ENCODE peak calls at places on chromosomes 2 and 18, in ten cellular contexts. Y is astrocyte, K is stomach, O is SK-N-SH, N is body of pancreas, I is heart left ventricle, C is neural progenitor cell, V is pancreas, B is kidney, J is prostate gland. R is an unnamed sample.

GRCh38 chr2:85698880-85699254 is 4.7 kb downstream of the GNLY start:
- DNase-seq in N (no peak), J (no peak), O (no peak), B (no peak), K (no peak), Y (no peak), I (no peak), C (no peak), V (no peak), R (no peak)

GRCh38 chr18:59669872-59670657 is 27.2 kb downstream of the CCBE1 start:
- DNase-seq in O (no peak), N (no peak), C (no peak), V (no peak), Y (no peak), B (no peak), J (no peak), K (no peak), I (no peak), R (no peak)

GRCh38 chr2:2702385-2702784 is 371.3 kb upstream of the MYT1L start:
- DNase-seq in C (no peak), K (no peak), J (no peak), O (no peak), V (no peak), I (no peak), Y (no peak), B (no peak), N (no peak), R (no peak)

GRCh38 chr2:220194630-220195029 is 567.2 kb downstream of the SLC4A3 start:
- DNase-seq in O (no peak), N (no peak), J (no peak), I (no peak), C (no peak), Y (peak; percentile 22), V (no peak), B (no peak), K (no peak), R (no peak)

GRCh38 chr2:216648105-216648504 is 14.9 kb downstream of the IGFBP2 start:
- DNase-seq in K (no peak), Y (peak; percentile 73), V (no peak), J (no peak), N (no peak), B (no peak), I (no peak), O (no peak), C (no peak), R (peak; percentile 50)

GRCh38 chr2:188969236-188970032 is 4.7 kb upstream of the COL3A1 start:
- DNase-seq in N (no peak), Y (peak; percentile 88), K (no peak), J (no peak), I (no peak), B (no peak), O (no peak), C (no peak), V (no peak), R (no peak)

GRCh38 chr2:180000434-180000833 is 6.7 kb downstream of the CWC22 start:
- DNase-seq in J (no peak), Y (peak; percentile 25), K (no peak), B (no peak), N (no peak), C (no peak), O (no peak), V (no peak), I (no peak), R (peak; percentile 20)

GRCh38 chr18:69787825-69788547 is 159.7 kb downstream of the CD226 start:
- DNase-seq in O (no peak), V (no peak), B (no peak), N (no peak), Y (peak; percentile 91), J (no peak), K (no peak), C (no peak), I (no peak), R (peak; percentile 86)

GRCh38 chr2:20226152-20226545 is 1.2 kb upstream of the SDC1 start:
- DNase-seq in V (no peak), I (no peak), O (no peak), K (no peak), N (no peak), Y (no peak), C (no peak), J (no peak), B (peak; percentile 46), R (no peak)

GRCh38 chr2:185643434-185643833 is 95.2 kb upstream of the FSIP2 start:
- DNase-seq in O (no peak), B (no peak), K (no peak), N (no peak), J (no peak), Y (peak; percentile 0), V (no peak), C (no peak), I (no peak), R (peak; percentile 3)

GRCh38 chr2:196159223-196159892 is 12.0 kb downstream of the STK17B start:
- DNase-seq in N (no peak), C (no peak), Y (no peak), V (no peak), K (no peak), I (no peak), B (no peak), J (no peak), O (no peak), R (no peak)

GRCh38 chr18:45626330-45627203 is 11.3 kb downstream of the SLC14A2 start:
- DNase-seq in I (no peak), K (no peak), N (no peak), C (peak; percentile 90), J (no peak), B (no peak), Y (peak; percentile 61), O (no peak), V (no peak), R (peak; percentile 71)

GRCh38 chr18:25164837-25165791 is 186.9 kb downstream of the ZNF521 start:
- DNase-seq in B (no peak), O (no peak), N (no peak), I (peak; percentile 33), K (no peak), J (no peak), V (no peak), C (no peak), Y (peak; percentile 72), R (peak; percentile 6)

GRCh38 chr18:25166113-25166512 is 185.9 kb downstream of the ZNF521 start:
- DNase-seq in N (no peak), V (no peak), I (no peak), J (no peak), B (no peak), K (no peak), O (no peak), Y (peak; percentile 25), C (no peak), R (no peak)

GRCh38 chr18:25169701-25170100 is 182.3 kb downstream of the ZNF521 start:
- DNase-seq in B (no peak), Y (peak; percentile 15), N (no peak), V (no peak), C (no peak), J (no peak), K (no peak), O (no peak), I (no peak), R (no peak)

GRCh38 chr18:25170402-25170801 is 181.6 kb downstream of the ZNF521 start:
- DNase-seq in V (no peak), Y (no peak), K (no peak), B (no peak), J (no peak), I (no peak), N (no peak), C (no peak), O (no peak), R (no peak)

DNA sequence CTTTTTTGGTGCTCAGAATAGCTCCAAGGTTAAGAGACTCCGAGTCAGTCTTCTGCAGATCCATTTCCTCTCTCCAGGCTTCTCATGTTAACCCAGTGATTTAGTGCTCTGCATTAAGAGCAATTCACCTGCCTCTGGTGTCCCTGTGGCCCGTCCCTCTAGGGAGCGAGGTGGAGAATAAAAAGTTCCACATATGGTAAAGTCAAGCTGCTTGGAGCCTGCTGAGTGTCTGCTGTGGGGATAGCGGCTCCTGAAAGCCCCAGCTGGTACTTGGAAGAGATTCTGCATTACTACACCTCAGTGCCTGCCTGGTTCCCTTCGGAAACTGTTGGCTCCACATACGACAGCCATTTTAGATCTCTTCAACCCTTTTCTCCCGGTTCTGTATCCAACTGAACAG is 184.0 kb downstream of the ZNF521 start:
- DNase-seq in J (no peak), O (no peak), K (no peak), N (no peak), C (no peak), B (no peak), Y (no peak), V (no peak), I (no peak), R (no peak)
- TF ChIP-seq CTCF in J (no peak), O (no peak), K (no peak), N (no peak), C (no peak), B (no peak), Y (no peak), V (no peak), I (no peak), R (no peak)

GRCh38 chr2:120227111-120227991 is 4.2 kb upstream of the TMEM185B start:
- DNase-seq in V (no peak), J (no peak), N (no peak), I (no peak), B (peak; percentile 31), O (no peak), Y (no peak), C (no peak), K (no peak), R (peak; percentile 46)
- H3K4me3 ChIP-seq in V (no peak overlapping the region), J (no peak overlapping the region), N (no peak overlapping the region), I (no peak overlapping the region), B (no peak overlapping the region), O (no peak overlapping the region), Y (no peak overlapping the region), C (no peak overlapping the region), K (no peak overlapping the region), R (no peak overlapping the region)

DNA sequence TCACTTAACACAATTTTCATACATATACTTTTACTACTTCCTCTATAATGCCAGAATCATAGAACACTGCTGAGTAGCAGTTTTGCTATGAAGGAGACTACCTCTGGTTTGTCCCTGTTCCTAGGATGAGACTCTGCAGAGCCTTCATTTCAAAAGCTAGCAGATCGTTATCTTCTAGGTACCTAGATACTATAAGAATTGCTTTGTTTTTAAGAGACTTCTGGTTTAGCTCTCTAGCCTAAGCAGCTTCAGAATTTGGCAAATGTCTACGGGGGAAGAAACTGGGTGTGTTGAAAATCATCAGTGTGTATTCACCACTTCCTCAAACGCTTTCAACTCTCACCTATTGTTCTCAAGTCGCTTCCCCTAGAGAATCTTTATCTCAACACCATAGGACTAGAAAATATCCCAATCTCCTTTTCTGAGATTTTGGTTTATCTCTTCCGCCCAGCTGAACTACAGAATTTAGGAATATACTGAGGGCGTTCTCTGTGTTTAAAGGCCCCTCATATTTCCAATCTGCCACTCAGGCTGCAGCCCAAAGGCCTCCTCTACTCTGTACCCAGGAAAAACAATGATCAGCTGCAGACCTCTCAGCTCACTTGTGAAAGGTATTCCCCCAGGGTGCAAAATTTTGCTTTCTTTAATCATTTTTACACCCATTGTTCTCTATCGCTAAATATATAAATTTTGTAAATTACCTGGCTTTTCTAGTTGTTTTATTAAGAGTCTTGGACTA is 28.7 kb downstream of the SMAD2 start:
- DNase-seq in N (no peak), I (no peak), J (no peak), O (no peak), B (no peak), Y (no peak), K (no peak), C (no peak), V (no peak), R (peak; percentile 30)
- H3K4me1 ChIP-seq in N (peaks cover 10% of the 10 kb centered on the region), I (peaks cover 53% of the 10 kb centered on the region), J (no peaks in the 10 kb centered on the region), O (no peaks in the 10 kb centered on the region), B (peaks cover 5% of the 10 kb centered on the region), Y (no peaks in the 10 kb centered on the region), K (peaks cover 23% of the 10 kb centered on the region), C (peaks cover 79% of the 10 kb centered on the region), V (no peaks in the 10 kb centered on the region), R (peaks cover 11% of the 10 kb centered on the region)

GRCh38 chr18:3836483-3836882 is 386.5 kb downstream of the TGIF1 start:
- DNase-seq in C (peak; percentile 43), I (no peak), O (no peak), J (no peak), N (no peak), K (no peak), Y (no peak), B (no peak), V (no peak), R (no peak)
- TF ChIP-seq CTCF in C (no peak), I (no peak), O (no peak), J (no peak), N (no peak), K (no peak), Y (no peak), B (no peak), V (no peak), R (no peak)

R was measured in mammary epithelial cell.